ENCODE peak calls at places on chromosomes 4 and X, in ten cellular contexts. Q is NCI-H146; D is cerebellar nuclear complex; B is upper lobe of right lung; K is fibroblast of mammary gland; M is Jurkat, Clone E6-1; S is esophagus squamous epithelium; T is caudate nucleus; I is DMS 273 treated with DMSO at 0.1 percent for 48 hours; Y is nucleus accumbens. F is an unnamed sample.
A peak's percentile ranks its signal among the peaks of the same experiment; 100 is the strongest.

GRCh38 chr4:74320559-74321118 is 12.4 kb downstream of the EPGN start:
- DNase-seq in Q (peak; percentile 33), D (no peak), B (peak; percentile 70), K (peak; percentile 69), M (peak; percentile 62), S (no peak), T (no peak), I (peak; percentile 17), Y (peak; percentile 18), F (peak; percentile 26)

GRCh38 chrX:119990995-119991787 is 47.6 kb upstream of the NKAP start:
- DNase-seq in Q (peak; percentile 0), D (no peak), B (no peak), K (no peak), M (no peak), S (no peak), T (no peak), I (no peak), Y (no peak), F (no peak)

GRCh38 chr4:89142691-89143669 is 31.6 kb downstream of the TIGD2 start:
- DNase-seq in Q (no peak), D (no peak), B (no peak), K (no peak), M (no peak), S (no peak), T (no peak), I (no peak), Y (no peak), F (no peak)

GRCh38 chr4:176635372-176636261 is 157.1 kb downstream of the VEGFC start:
- DNase-seq in Q (no peak), D (no peak), B (no peak), K (peak; percentile 98), M (no peak), S (no peak), T (no peak), I (no peak), Y (no peak), F (no peak)

GRCh38 chrX:106611682-106612402 is at the start of gene RADX:
- DNase-seq in Q (peak; percentile 61), D (no peak), B (peak; percentile 91), K (peak; percentile 55), M (peak; percentile 86), S (peak; percentile 9), T (peak; percentile 42), I (peak; percentile 63), Y (peak; percentile 61), F (peak; percentile 7)

GRCh38 chr4:32025840-32026459 is 1305.8 kb downstream of the PCDH7 start:
- DNase-seq in Q (peak; percentile 38), D (no peak), B (no peak), K (peak; percentile 10), M (no peak), S (no peak), T (no peak), I (no peak), Y (no peak), F (no peak)

GRCh38 chr4:153159728-153160221 is 44.5 kb upstream of the TRIM2 start:
- DNase-seq in Q (no peak), D (no peak), B (no peak), K (peak; percentile 68), M (no peak), S (no peak), T (no peak), I (no peak), Y (no peak), F (no peak)

GRCh38 chr4:112421911-112422310 is 94.1 kb downstream of the NEUROG2 start:
- DNase-seq in Q (no peak), D (no peak), B (no peak), K (no peak), M (no peak), S (no peak), T (no peak), I (no peak), Y (no peak), F (no peak)

GRCh38 chr4:14695411-14695810 is 306.9 kb upstream of the CPEB2 start:
- DNase-seq in Q (no peak), D (no peak), B (no peak), K (peak; percentile 21), M (no peak), S (no peak), T (no peak), I (no peak), Y (no peak), F (no peak)

GRCh38 chr4:55122235-55122634 is 3.2 kb downstream of the KDR start:
- DNase-seq in Q (no peak), D (no peak), B (no peak), K (no peak), M (no peak), S (no peak), T (no peak), I (no peak), Y (no peak), F (no peak)

GRCh38 chrX:119505945-119506344 is 37.7 kb downstream of the SLC25A5 start:
- DNase-seq in Q (no peak), D (no peak), B (no peak), K (no peak), M (no peak), S (no peak), T (no peak), I (no peak), Y (no peak), F (no peak)

GRCh38 chr4:159632031-159632430 is 529.2 kb downstream of the RAPGEF2 start:
- DNase-seq in Q (no peak), D (no peak), B (no peak), K (no peak), M (no peak), S (no peak), T (no peak), I (no peak), Y (no peak), F (no peak)

GRCh38 chr4:121551271-121551670 is 145.5 kb downstream of the ANXA5 start:
- DNase-seq in Q (no peak), D (no peak), B (no peak), K (peak; percentile 27), M (no peak), S (no peak), T (no peak), I (no peak), Y (no peak), F (no peak)

GRCh38 chrX:15816886-15817285 is 26.6 kb downstream of the ZRSR2 start:
- DNase-seq in Q (no peak), D (no peak), B (no peak), K (no peak), M (peak; percentile 81), S (no peak), T (no peak), I (no peak), Y (no peak), F (no peak)